ENCODE peak calls at places on chromosomes 6 and 20, in six cellular contexts. C is adipocyte, A is colonic mucosa, Y is astrocyte, O is GM23248, R is fibroblast of lung. B is an unnamed sample.

GRCh38 chr20:54290636-54291035 is 82.7 kb downstream of the PFDN4 start:
- DNase-seq in O (no peak), C (no peak), R (no peak), Y (no peak), A (no peak), B (no peak)

GRCh38 chr6:11918739-11919605 is 93.1 kb upstream of the HIVEP1 start:
- DNase-seq in C (peak), O (peak), A (no peak), R (no peak), Y (no peak), B (no peak)

GRCh38 chr20:44765091-44765490 is 19.4 kb downstream of the KCNK15 start:
- DNase-seq in R (no peak), Y (no peak), A (no peak), O (no peak), C (no peak), B (no peak)

GRCh38 chr20:10178727-10179313 is 39.8 kb upstream of the SNAP25 start:
- DNase-seq in O (no peak), C (no peak), Y (peak), A (no peak), R (peak), B (no peak)

GRCh38 chr6:161694995-161695394 is 421.1 kb upstream of the AGPAT4 start:
- DNase-seq in O (peak), R (peak), A (no peak), Y (peak), C (peak), B (peak)

GRCh38 chr6:12343440-12344162 is 53.4 kb downstream of the EDN1 start:
- DNase-seq in R (no peak), A (peak), C (peak), O (no peak), Y (no peak), B (no peak)

GRCh38 chr20:43765933-43766332 is 39.1 kb upstream of the GTSF1L start:
- DNase-seq in A (no peak), Y (no peak), R (no peak), O (no peak), C (no peak), B (no peak)

GRCh38 chr6:159169557-159170332 is 545 bp downstream of the FNDC1 start:
- DNase-seq in R (peak), O (peak), A (peak), C (peak), Y (peak), B (peak)

GRCh38 chr6:157561037-157561790 is 180.2 kb downstream of the ZDHHC14 start:
- DNase-seq in C (no peak), A (no peak), R (no peak), Y (no peak), O (no peak), B (no peak)

GRCh38 chr6:53811082-53811481 is 16.3 kb downstream of the LRRC1 start:
- DNase-seq in C (no peak), A (peak), O (peak), R (no peak), Y (no peak), B (peak)

GRCh38 chr6:2124260-2124709 is 121.1 kb downstream of the GMDS start:
- DNase-seq in C (no peak), O (no peak), R (peak), A (no peak), Y (peak), B (no peak)

GRCh38 chr20:60694763-60695162 is 557.3 kb upstream of the CDH4 start:
- DNase-seq in C (no peak), R (peak), A (no peak), O (peak), Y (peak), B (no peak)

GRCh38 chr6:455835-456234 is 64.3 kb downstream of the IRF4 start:
- DNase-seq in O (no peak), C (no peak), A (no peak), Y (no peak), R (no peak), B (no peak)

GRCh38 chr20:59159822-59160740 is 3.5 kb upstream of the ZNF831 start:
- DNase-seq in R (no peak), O (no peak), A (peak), Y (no peak), C (no peak), B (peak)

GRCh38 chr6:131755597-131755996 is 44.8 kb upstream of the CTAGE9 start:
- DNase-seq in A (no peak), C (peak), Y (peak), R (peak), O (peak), B (no peak)

GRCh38 chr6:29887330-29887818 is 55.0 kb upstream of the HLA-A start:
- DNase-seq in Y (no peak), O (peak), R (peak), C (peak), A (peak), B (peak)

GRCh38 chr20:3646651-3647050 is 16.5 kb downstream of the GFRA4 start:
- DNase-seq in C (no peak), R (no peak), O (no peak), Y (no peak), A (no peak), B (no peak)

GRCh38 chr6:124466949-124467348 is 495.3 kb upstream of the RNF217 start:
- DNase-seq in O (no peak), R (no peak), C (no peak), Y (peak), A (no peak), B (no peak)

GRCh38 chr20:44698351-44698750 is 16.8 kb upstream of the CCN5 start:
- DNase-seq in O (no peak), A (no peak), C (no peak), R (no peak), Y (no peak), B (peak)

GRCh38 chr6:71079707-71080106 is 122.8 kb upstream of the B3GAT2 start:
- DNase-seq in C (no peak), O (peak), Y (peak), A (no peak), R (peak), B (no peak)

GRCh38 chr6:7156666-7157278 is 49.0 kb downstream of the RREB1 start:
- DNase-seq in O (peak), Y (peak), C (peak), R (peak), A (no peak), B (peak)

GRCh38 chr20:17835240-17835940 is 133.2 kb downstream of the SNX5 start:
- DNase-seq in R (peak), A (no peak), O (peak), C (peak), Y (peak), B (no peak)

GRCh38 chr6:169520104-169520503 is 181.7 kb downstream of the WDR27 start:
- DNase-seq in A (no peak), Y (peak), C (peak), R (peak), O (peak), B (no peak)

GRCh38 chr20:45969712-45970634 is 2.0 kb downstream of the ZNF335 start:
- DNase-seq in R (peak), O (peak), C (peak), A (peak), Y (peak), B (peak)

GRCh38 chr6:34284563-34285545 is 36.0 kb upstream of the SMIM29 start:
- DNase-seq in O (peak), R (peak), C (peak), A (peak), Y (peak), B (no peak)

GRCh38 chr6:41040101-41040910 is 1.3 kb upstream of the UNC5CL start:
- DNase-seq in Y (peak), R (no peak), A (peak), O (peak), C (no peak), B (no peak)

GRCh38 chr6:43950206-43950605 is 177.0 kb downstream of the MRPL14 start:
- DNase-seq in Y (no peak), R (no peak), C (no peak), O (no peak), A (no peak), B (peak)

GRCh38 chr6:15618685-15619084 is 44.1 kb downstream of the DTNBP1 start:
- DNase-seq in R (no peak), Y (no peak), A (no peak), O (no peak), C (no peak), B (no peak)

GRCh38 chr6:15619330-15619729 is 43.5 kb downstream of the DTNBP1 start:
- DNase-seq in Y (no peak), A (no peak), O (no peak), C (no peak), R (no peak), B (no peak)

GRCh38 chr6:15614277-15614676 is 48.6 kb downstream of the DTNBP1 start:
- DNase-seq in R (no peak), A (no peak), C (no peak), Y (no peak), O (no peak), B (no peak)

GRCh38 chr6:15615837-15616236 is 47.0 kb downstream of the DTNBP1 start:
- DNase-seq in O (no peak), Y (no peak), A (no peak), R (no peak), C (no peak), B (no peak)

DNA sequence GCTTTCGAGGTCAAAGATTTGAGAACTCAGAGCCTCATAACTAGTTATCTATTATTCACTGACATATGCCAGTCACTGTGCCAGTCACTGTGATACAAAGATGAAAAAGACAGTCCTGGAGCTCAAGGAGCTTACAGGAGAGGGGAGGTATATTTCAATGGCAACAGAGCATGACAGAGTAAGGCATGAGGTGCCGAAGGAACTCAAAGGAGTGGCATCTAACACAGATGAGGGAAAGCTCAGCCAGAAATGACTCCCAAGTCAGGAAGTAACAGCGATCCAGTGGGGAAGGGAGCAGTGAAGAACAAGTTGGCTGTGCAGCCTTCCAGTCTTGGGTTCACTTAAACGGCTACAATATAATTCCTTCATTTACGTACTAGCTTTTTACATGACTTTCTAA is 46.6 kb downstream of the DTNBP1 start:
- DNase-seq in O (no peak), A (no peak), R (no peak), Y (no peak), C (no peak), B (no peak)
- H3K9ac ChIP-seq in O (no peak), A (no peak), R (no peak), Y (no peak), C (no peak), B (no peak)

DNA sequence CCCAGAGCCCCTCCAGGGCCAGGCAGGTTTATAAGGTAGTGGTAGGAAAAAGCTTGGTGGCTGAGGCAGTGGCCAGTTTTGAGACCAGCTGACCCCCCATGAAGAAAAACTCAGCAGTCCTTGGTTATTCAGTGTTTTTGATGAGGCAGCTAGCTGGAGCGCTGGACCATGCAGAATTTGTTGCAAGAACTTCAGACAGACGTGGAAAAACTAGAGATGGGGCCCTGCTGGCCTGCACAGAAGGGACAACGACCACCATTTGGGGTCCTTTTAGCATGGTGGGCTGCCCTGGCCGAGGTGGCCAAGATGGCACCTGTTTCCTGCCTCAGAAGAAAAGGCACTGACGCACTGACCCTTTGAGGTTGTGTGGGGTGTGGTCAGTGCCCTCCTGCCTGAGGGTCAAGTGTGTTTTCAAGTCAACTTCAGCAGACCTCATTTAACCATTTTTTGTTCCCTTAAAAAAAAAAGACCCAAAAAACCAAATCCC is 2.7 kb downstream of the RPS21 start:
- DNase-seq in C (no peak), A (no peak), R (no peak), O (no peak), Y (no peak), B (no peak)
- H3K9ac ChIP-seq in C (no peak), A (no peak), R (no peak), O (no peak), Y (no peak), B (no peak)

DNA sequence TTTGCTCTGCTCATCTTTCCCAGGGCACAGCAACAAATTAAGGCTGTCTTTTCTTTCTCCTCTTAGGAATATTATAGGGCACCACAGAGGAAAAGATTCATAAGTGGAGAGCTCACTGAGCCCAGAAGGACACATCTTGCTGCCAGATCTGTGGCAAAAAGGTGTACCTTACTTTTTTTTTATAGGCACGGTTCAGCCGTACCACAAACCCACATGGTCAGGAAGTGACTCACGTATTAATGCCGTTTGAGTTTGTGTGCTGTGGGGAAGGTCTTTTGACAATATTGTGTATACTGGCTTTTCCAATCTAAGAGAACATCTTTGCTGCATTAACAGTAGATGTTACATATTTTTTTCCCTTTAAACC is 28.4 kb downstream of the PAQR8 start:
- DNase-seq in R (peak), A (peak), O (peak), Y (peak), C (peak), B (no peak)
- H3K9ac ChIP-seq in R (no peak), A (no peak), O (no peak), Y (peak), C (no peak), B (no peak)

GRCh38 chr6:150068786-150069648 is at the start of gene ULBP3:
- DNase-seq in Y (peak), A (peak), O (peak), C (peak), R (peak), B (peak)
- H3K9ac ChIP-seq in Y (peak), A (peak), O (peak), C (peak), R (peak), B (peak)

DNA sequence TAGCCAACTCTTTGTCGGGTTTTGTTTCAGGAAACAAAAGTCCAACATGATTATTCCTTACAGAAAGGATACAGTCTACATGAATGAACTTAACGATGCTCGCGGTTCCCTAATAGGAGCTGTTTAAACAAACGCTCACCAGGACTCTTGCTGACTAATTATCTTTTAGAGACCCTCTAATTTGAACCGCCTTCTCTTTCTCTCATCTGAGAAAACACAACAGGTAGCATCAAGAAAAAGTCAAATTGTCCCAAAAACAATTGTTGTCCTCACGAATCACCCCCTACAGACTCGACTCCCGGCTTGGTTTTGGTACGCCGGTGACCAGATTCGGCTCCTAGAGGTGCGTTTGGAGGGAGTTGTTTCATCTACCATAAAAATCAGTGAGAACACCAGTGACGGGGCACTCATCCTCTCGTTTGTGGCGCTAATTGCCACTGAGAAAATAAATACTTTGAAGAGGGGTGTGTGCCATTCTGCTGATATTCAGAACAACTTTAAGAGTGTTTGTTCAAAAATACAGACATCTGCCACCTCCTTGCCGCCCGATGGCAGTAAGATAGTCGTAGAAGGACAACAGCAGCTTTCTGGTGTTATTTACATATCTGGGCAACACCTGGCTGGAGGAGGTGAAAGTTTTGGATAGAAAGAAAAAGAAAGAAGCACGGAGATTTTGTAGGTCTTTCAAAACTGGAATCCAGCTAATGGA is 1.1 kb upstream of the SIM1 start:
- DNase-seq in R (no peak), O (peak), A (no peak), Y (no peak), C (no peak), B (peak)
- H3K9ac ChIP-seq in R (no peak), O (peak), A (no peak), Y (no peak), C (peak), B (no peak)

GRCh38 chr20:49700411-49701185 is 13.1 kb downstream of the B4GALT5 start:
- DNase-seq in A (no peak), C (peak), O (peak), Y (peak), R (peak), B (no peak)
- H3K9ac ChIP-seq in A (no peak), C (peak), O (peak), Y (peak), R (no peak), B (no peak)